ENCODE peak calls at places on chromosomes 4 and X, in eight cellular contexts. X is Calu3; T is dermis blood vessel endothelial cell; F is G401; O is iris pigment epithelial cell; H is stimulated activated CD4-positive, alpha-beta T cell treated with anti-CD3 and anti-CD28 coated beads, Interleukin-4, amount 100 ng/mL, for 24 hours; N is activated T-cell treated with anti-CD3 and anti-CD28 coated beads, Interleukin-2, amount 50 U/mL, for 1 hour; P is astrocyte of the cerebellum. K is an unnamed sample.

GRCh38 chr4:125784741-125785140 is 470.0 kb downstream of the FAT4 start:
- DNase-seq in X (no peak), T (no peak), F (no peak), O (no peak), H (no peak), N (no peak), P (no peak), K (no peak)

GRCh38 chr4:81816362-81816761 is 344.7 kb upstream of the RASGEF1B start:
- DNase-seq in X (no peak), T (no peak), F (no peak), O (no peak), H (no peak), N (no peak), P (no peak), K (no peak)

GRCh38 chr4:186958951-186959350 is 235.3 kb upstream of the FAT1 start:
- DNase-seq in X (no peak), T (no peak), F (peak), O (no peak), H (no peak), N (no peak), P (no peak), K (no peak)

GRCh38 chrX:69107231-69107739 is 58.0 kb downstream of the PJA1 start:
- DNase-seq in X (no peak), T (no peak), F (no peak), O (no peak), H (no peak), N (no peak), P (no peak), K (no peak)

GRCh38 chr4:9976781-9977180 is 44.5 kb downstream of the SLC2A9 start:
- DNase-seq in X (no peak), T (no peak), F (no peak), O (no peak), H (no peak), N (no peak), P (no peak), K (no peak)

GRCh38 chrX:22699591-22700091 is 300.1 kb upstream of the DDX53 start:
- DNase-seq in X (no peak), T (peak), F (peak), O (peak), H (no peak), N (no peak), P (peak), K (no peak)

GRCh38 chrX:6279277-6279909 is 50.7 kb upstream of the NLGN4X start:
- DNase-seq in X (no peak), T (no peak), F (no peak), O (no peak), H (no peak), N (no peak), P (no peak), K (no peak)

GRCh38 chrX:114532093-114532805 is 51.6 kb upstream of the HTR2C start:
- DNase-seq in X (no peak), T (no peak), F (no peak), O (no peak), H (no peak), N (no peak), P (no peak), K (no peak)

GRCh38 chrX:44071070-44071645 is 98.0 kb upstream of the NDP start:
- DNase-seq in X (no peak), T (no peak), F (peak), O (no peak), H (no peak), N (no peak), P (no peak), K (no peak)

GRCh38 chr4:1615786-1616573 is 68.1 kb downstream of the FAM53A start:
- DNase-seq in X (no peak), T (no peak), F (no peak), O (no peak), H (no peak), N (no peak), P (no peak), K (no peak)

GRCh38 chr4:189302719-189303118 is 638.0 kb upstream of the FRG1 start:
- DNase-seq in X (no peak), T (no peak), F (no peak), O (no peak), H (no peak), N (no peak), P (no peak), K (no peak)

GRCh38 chr4:60737858-60738257 is 462.3 kb upstream of the ADGRL3 start:
- DNase-seq in X (no peak), T (no peak), F (no peak), O (peak), H (no peak), N (no peak), P (no peak), K (no peak)

GRCh38 chr4:48375651-48376291 is 34.4 kb downstream of the SLAIN2 start:
- DNase-seq in X (peak), T (peak), F (no peak), O (peak), H (no peak), N (no peak), P (peak), K (no peak)

GRCh38 chr4:169220854-169221311 is 49.9 kb downstream of the SH3RF1 start:
- DNase-seq in X (no peak), T (no peak), F (no peak), O (no peak), H (no peak), N (no peak), P (no peak), K (no peak)

GRCh38 chr4:180060159-180060889 is 2182.9 kb upstream of the TENM3 start:
- DNase-seq in X (no peak), T (peak), F (peak), O (peak), H (no peak), N (no peak), P (no peak), K (no peak)

GRCh38 chrX:40646489-40647306 is 663 bp downstream of the CXorf38 start:
- DNase-seq in X (peak), T (peak), F (peak), O (peak), H (peak), N (peak), P (no peak), K (no peak)

GRCh38 chrX:53379747-53380146 is 42.7 kb downstream of the SMC1A start:
- DNase-seq in X (no peak), T (no peak), F (no peak), O (no peak), H (no peak), N (no peak), P (no peak), K (no peak)

GRCh38 chr4:141807073-141807472 is 170.7 kb downstream of the IL15 start:
- DNase-seq in X (no peak), T (no peak), F (no peak), O (peak), H (no peak), N (no peak), P (peak), K (no peak)

GRCh38 chr4:119244832-119245231 is 32.3 kb downstream of the USP53 start:
- DNase-seq in X (no peak), T (peak), F (no peak), O (no peak), H (no peak), N (no peak), P (no peak), K (no peak)